ENCODE peak calls at places on chromosomes 13 and 19, in six cellular contexts. Z, P, N, L, E and I are unnamed samples.

GRCh38 chr13:101264931-101265330 is 151.4 kb downstream of the NALCN start:
- DNase-seq in L (no peak), E (no peak), N (no peak), Z (no peak), P (no peak), I (no peak)

GRCh38 chr13:33172911-33173310 is 112.6 kb downstream of the STARD13 start:
- DNase-seq in Z (no peak), E (peak), N (no peak), L (no peak), P (no peak), I (no peak)

GRCh38 chr13:100610399-100611347 is 22.1 kb upstream of the GGACT start:
- DNase-seq in Z (no peak), N (no peak), P (no peak), E (no peak), L (no peak), I (no peak)

GRCh38 chr19:5705552-5705951 is 14.4 kb downstream of the LONP1 start:
- DNase-seq in N (no peak), E (no peak), P (no peak), L (no peak), Z (no peak), I (no peak)

GRCh38 chr13:45015300-45015699 is 26.0 kb downstream of the GPALPP1 start:
- DNase-seq in N (no peak), Z (no peak), L (no peak), E (peak), P (no peak), I (no peak)

GRCh38 chr13:108377646-108378206 is 108.2 kb downstream of the TNFSF13B start:
- DNase-seq in P (no peak), Z (no peak), L (no peak), E (no peak), N (no peak), I (no peak)

GRCh38 chr19:35710784-35711723 is 6.7 kb downstream of the ZBTB32 start:
- DNase-seq in N (no peak), L (no peak), E (no peak), P (no peak), Z (no peak), I (no peak)

GRCh38 chr13:90846956-90847355 is 500.5 kb upstream of the MIR17HG start:
- DNase-seq in N (no peak), E (no peak), P (no peak), L (no peak), Z (no peak), I (no peak)

GRCh38 chr19:40231544-40232424 is 5.3 kb upstream of the CCNP start:
- DNase-seq in N (no peak), L (no peak), P (no peak), Z (no peak), E (no peak), I (no peak)

GRCh38 chr19:55289117-55289796 is 5.5 kb downstream of the BRSK1 start:
- DNase-seq in L (no peak), Z (no peak), E (no peak), P (no peak), N (no peak), I (no peak)

GRCh38 chr19:58409010-58409790 is 751 bp downstream of the ZNF584 start:
- DNase-seq in N (no peak), Z (no peak), E (peak), P (no peak), L (no peak), I (no peak)